ENCODE peak calls at places on chromosomes 2 and 18, in seven cellular contexts. H is K562, O is GM12878, Y is HCT116, D is SK-N-SH, B is H1, V is HepG2. F is an unnamed sample.

GRCh38 chr2:233129351-233129978 is 69.3 kb downstream of the INPP5D start:
- DNase-seq in H (peak; percentile 19), O (no peak), Y (peak; percentile 24), D (peak; percentile 58), B (peak; percentile 31), V (no peak), F (no peak)

GRCh38 chr2:219632758-219633101 is 5.3 kb downstream of the SLC4A3 start:
- DNase-seq in H (no peak), O (no peak), Y (no peak), D (peak; percentile 18), B (no peak), V (no peak), F (no peak)

GRCh38 chr2:26086155-26086634 is 52.3 kb downstream of the RAB10 start:
- DNase-seq in H (no peak), O (peak; percentile 42), Y (peak; percentile 36), D (no peak), B (no peak), V (no peak), F (no peak)

GRCh38 chr2:10042301-10043161 is 819 bp upstream of the KLF11 start:
- DNase-seq in H (peak; percentile 56), O (no peak), Y (no peak), D (no peak), B (no peak), V (peak; percentile 80), F (peak; percentile 22)

GRCh38 chr2:27379383-27379839 is 1.1 kb downstream of the ZNF513 start:
- DNase-seq in H (no peak), O (no peak), Y (no peak), D (no peak), B (no peak), V (no peak), F (no peak)

GRCh38 chr2:163610817-163611556 is 124.8 kb downstream of the FIGN start:
- DNase-seq in H (no peak), O (no peak), Y (peak; percentile 6), D (peak; percentile 9), B (no peak), V (peak; percentile 10), F (no peak)

GRCh38 chr2:215749092-215749957 is 264.0 kb downstream of the MREG start:
- DNase-seq in H (no peak), O (no peak), Y (no peak), D (no peak), B (no peak), V (peak; percentile 91), F (no peak)

GRCh38 chr2:46803551-46803885 is 112.1 kb downstream of the MCFD2 start:
- DNase-seq in H (no peak), O (no peak), Y (no peak), D (no peak), B (no peak), V (no peak), F (no peak)

GRCh38 chr2:160703648-160704585 is 210.3 kb upstream of the RBMS1 start:
- DNase-seq in H (no peak), O (peak; percentile 57), Y (no peak), D (no peak), B (no peak), V (no peak), F (no peak)

GRCh38 chr2:200662727-200663126 is 76.9 kb downstream of the AOX1 start:
- DNase-seq in H (no peak), O (no peak), Y (peak; percentile 33), D (no peak), B (no peak), V (peak; percentile 28), F (no peak)

GRCh38 chr2:62844311-62845090 is 139.0 kb downstream of the EHBP1 start:
- DNase-seq in H (no peak), O (no peak), Y (no peak), D (no peak), B (no peak), V (no peak), F (no peak)

GRCh38 chr2:147182260-147182659 is 662.6 kb upstream of the ACVR2A start:
- DNase-seq in H (no peak), O (peak; percentile 84), Y (no peak), D (no peak), B (no peak), V (no peak), F (no peak)

GRCh38 chr2:241797441-241798080 is 11.4 kb upstream of the NEU4 start:
- DNase-seq in H (no peak), O (no peak), Y (no peak), D (peak; percentile 34), B (no peak), V (no peak), F (no peak)

GRCh38 chr18:46675112-46675511 is 18.1 kb upstream of the LOXHD1 start:
- DNase-seq in H (no peak), O (no peak), Y (no peak), D (no peak), B (no peak), V (no peak), F (no peak)

GRCh38 chr2:12847694-12848093 is 131.0 kb downstream of the TRIB2 start:
- DNase-seq in H (no peak), O (no peak), Y (no peak), D (no peak), B (no peak), V (no peak), F (no peak)

GRCh38 chr2:183250061-183250460 is 125.8 kb downstream of the NUP35 start:
- DNase-seq in H (no peak), O (no peak), Y (no peak), D (no peak), B (no peak), V (no peak), F (no peak)

GRCh38 chr2:69589973-69590652 is 53.4 kb downstream of the AAK1 start:
- DNase-seq in H (peak; percentile 78), O (no peak), Y (no peak), D (no peak), B (no peak), V (no peak), F (no peak)

GRCh38 chr2:152497481-152498052 is 162.6 kb downstream of the FMNL2 start:
- DNase-seq in H (peak; percentile 63), O (no peak), Y (peak; percentile 75), D (peak; percentile 46), B (no peak), V (peak; percentile 9), F (no peak)

GRCh38 chr2:171523339-171523931 is 1.2 kb downstream of the CYBRD1 start:
- DNase-seq in H (peak; percentile 77), O (no peak), Y (peak; percentile 38), D (peak; percentile 72), B (no peak), V (peak; percentile 21), F (no peak)

GRCh38 chr2:53450885-53451284 is 316.7 kb upstream of the CHAC2 start:
- DNase-seq in H (no peak), O (no peak), Y (no peak), D (no peak), B (no peak), V (no peak), F (no peak)

GRCh38 chr2:206480161-206480560 is 36.8 kb downstream of the ADAM23 start:
- DNase-seq in H (no peak), O (no peak), Y (no peak), D (no peak), B (no peak), V (no peak), F (no peak)

GRCh38 chr2:196242131-196242620 is 70.8 kb upstream of the STK17B start:
- DNase-seq in H (no peak), O (peak; percentile 94), Y (no peak), D (no peak), B (no peak), V (no peak), F (no peak)

GRCh38 chr2:5594288-5594687 is 97.9 kb upstream of the SOX11 start:
- DNase-seq in H (no peak), O (no peak), Y (no peak), D (no peak), B (no peak), V (no peak), F (no peak)

GRCh38 chr2:170715932-170716777 is 1.0 kb downstream of the SP5 start:
- DNase-seq in H (no peak), O (no peak), Y (no peak), D (peak; percentile 46), B (no peak), V (peak; percentile 59), F (no peak)

GRCh38 chr2:192195548-192196418 is 1.1 kb upstream of the TMEFF2 start:
- DNase-seq in H (no peak), O (no peak), Y (no peak), D (no peak), B (no peak), V (no peak), F (no peak)

GRCh38 chr18:34947711-34948125 is 93.5 kb upstream of the MAPRE2 start:
- DNase-seq in H (peak; percentile 21), O (no peak), Y (no peak), D (no peak), B (no peak), V (peak; percentile 66), F (no peak)

GRCh38 chr18:71643822-71644221 is 900.3 kb downstream of the CBLN2 start:
- DNase-seq in H (no peak), O (no peak), Y (no peak), D (no peak), B (no peak), V (no peak), F (no peak)
- H3K9me3 ChIP-seq in H (no peaks in the 10 kb centered on the region), O (no peaks in the 10 kb centered on the region), Y (peaks cover 6% of the 10 kb centered on the region), D (no peaks in the 10 kb centered on the region), B (peaks cover 60% of the 10 kb centered on the region), V (no peaks in the 10 kb centered on the region), F (no peaks in the 10 kb centered on the region)

GRCh38 chr2:16069933-16070647 is 129.7 kb downstream of the MYCN start:
- DNase-seq in H (no peak), O (no peak), Y (no peak), D (no peak), B (no peak), V (peak; percentile 91), F (no peak)
- TF ChIP-seq SIN3A in H (no peak), O (no peak), Y (no peak), D (no peak), B (no peak), V (no peak), F (no peak)

DNA sequence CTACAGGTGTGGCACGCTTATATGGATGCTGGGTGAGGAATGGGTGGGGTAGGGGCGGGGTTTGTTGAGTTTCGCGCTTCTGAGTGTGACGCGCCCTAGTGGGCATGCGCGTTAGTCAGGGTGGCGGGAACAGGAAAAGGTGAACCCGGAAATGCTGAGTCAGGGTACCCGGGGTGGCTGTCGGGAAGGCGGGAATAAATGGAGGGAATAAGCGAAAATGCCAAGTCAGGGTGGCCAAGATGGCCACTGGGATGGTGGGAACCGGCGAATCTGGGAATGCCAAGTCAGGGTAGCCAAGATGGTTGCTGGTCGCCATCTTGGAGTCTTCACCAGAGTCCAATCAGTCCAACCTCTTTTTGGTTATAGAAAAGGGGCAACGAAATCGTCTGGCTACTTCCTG is 585.0 kb downstream of the SUCLG1 start:
- DNase-seq in H (no peak), O (no peak), Y (no peak), D (no peak), B (no peak), V (no peak), F (no peak)
- H3K27ac ChIP-seq in H (no peak overlapping the region), O (no peak overlapping the region), Y (no peak overlapping the region), D (no peak overlapping the region), B (no peak overlapping the region), V (no peak overlapping the region), F (no peak overlapping the region)

GRCh38 chr2:176151199-176152099 is at the start of gene HOXD4:
- DNase-seq in H (no peak), O (no peak), Y (no peak), D (no peak), B (no peak), V (no peak), F (no peak)
- H3K9me3 ChIP-seq in H (no peaks in the 10 kb centered on the region), O (no peaks in the 10 kb centered on the region), Y (no peaks in the 10 kb centered on the region), D (no peaks in the 10 kb centered on the region), B (no peaks in the 10 kb centered on the region), V (no peaks in the 10 kb centered on the region), F (no peaks in the 10 kb centered on the region)

F was measured in Panc1.